ENCODE peak calls at places on chromosomes 2 and 18, in seven cellular contexts. N is mesendoderm, W is H9, K is neuronal stem cell, S is mesenchymal stem cell, T is IMR-90, X is H1. B is an unnamed sample.

GRCh38 chr2:158232476-158232875 is 130.8 kb downstream of the UPP2 start:
- DNase-seq in W (no peak), N (no peak), X (no peak), T (no peak), S (peak), K (no peak), B (peak)

GRCh38 chr2:2738276-2738675 is 407.2 kb upstream of the MYT1L start:
- DNase-seq in W (no peak), K (no peak), N (no peak), T (no peak), S (no peak), X (no peak), B (no peak)

GRCh38 chr2:50963734-50964133 is 68.2 kb downstream of the NRXN1 start:
- DNase-seq in X (no peak), T (no peak), K (no peak), S (no peak), N (no peak), W (no peak), B (no peak)

GRCh38 chr2:105515581-105516415 is 116.9 kb upstream of the FHL2 start:
- DNase-seq in K (no peak), W (no peak), S (no peak), X (no peak), T (no peak), N (no peak), B (no peak)

GRCh38 chr2:221571391-221572179 is 519 bp downstream of the EPHA4 start:
- DNase-seq in X (peak), K (peak), W (no peak), S (peak), N (peak), T (peak), B (peak)

GRCh38 chr18:48800479-48800876 is 150.3 kb downstream of the SMAD7 start:
- DNase-seq in N (no peak), X (peak), K (no peak), T (no peak), W (peak), S (no peak), B (no peak)

GRCh38 chr2:26493631-26494030 is 15.7 kb upstream of the OTOF start:
- DNase-seq in X (no peak), W (no peak), K (no peak), S (no peak), T (no peak), N (no peak), B (no peak)

GRCh38 chr18:79203017-79203605 is 133.9 kb downstream of the ATP9B start:
- DNase-seq in X (no peak), K (no peak), W (no peak), S (no peak), N (no peak), T (peak), B (no peak)

GRCh38 chr2:222115296-222115695 is 183.5 kb downstream of the PAX3 start:
- DNase-seq in S (no peak), T (no peak), X (no peak), N (no peak), K (no peak), W (no peak), B (no peak)

GRCh38 chr18:47343291-47343690 is 91.8 kb upstream of the SKOR2 start:
- DNase-seq in W (no peak), X (no peak), T (no peak), S (no peak), K (no peak), N (no peak), B (no peak)

GRCh38 chr2:11446733-11447248 is 19.2 kb downstream of the E2F6 start:
- DNase-seq in S (peak), N (peak), T (peak), W (peak), X (peak), K (peak), B (peak)

GRCh38 chr2:65064728-65065552 is 8.7 kb downstream of the CEP68 start:
- DNase-seq in X (no peak), N (peak), K (peak), T (peak), W (no peak), S (peak), B (peak)

GRCh38 chr2:235966396-235966795 is 201.8 kb downstream of the GBX2 start:
- DNase-seq in W (peak), N (peak), K (no peak), S (no peak), T (no peak), X (no peak), B (no peak)

GRCh38 chr2:28153851-28154250 is 238.8 kb upstream of the FOSL2 start:
- DNase-seq in T (no peak), N (no peak), W (no peak), K (no peak), X (no peak), S (no peak), B (no peak)

GRCh38 chr2:108893277-108893676 is 95.7 kb downstream of the EDAR start:
- DNase-seq in X (no peak), K (no peak), W (no peak), S (no peak), N (no peak), T (no peak), B (no peak)

GRCh38 chr2:230627806-230628724 is 84.6 kb upstream of the CAB39 start:
- DNase-seq in T (peak), W (no peak), S (no peak), X (no peak), N (peak), K (no peak), B (no peak)

GRCh38 chr18:23723121-23723520 is 33.9 kb downstream of the LAMA3 start:
- DNase-seq in S (peak), N (no peak), T (peak), W (no peak), K (no peak), X (no peak), B (no peak)

GRCh38 chr2:151627368-151627767 is 106.9 kb downstream of the NEB start:
- DNase-seq in X (no peak), T (no peak), N (no peak), K (no peak), S (no peak), W (no peak), B (peak)

GRCh38 chr2:102708847-102709559 is 52.8 kb upstream of the TMEM182 start:
- DNase-seq in T (peak), W (no peak), X (no peak), N (peak), K (no peak), S (peak), B (peak)

GRCh38 chr2:44549856-44550255 is 188.1 kb downstream of the CAMKMT start:
- DNase-seq in N (no peak), W (no peak), K (no peak), X (no peak), S (no peak), T (no peak), B (no peak)

GRCh38 chr2:236302555-236302954 is 38.3 kb upstream of the ASB18 start:
- DNase-seq in N (no peak), W (no peak), K (no peak), X (no peak), T (no peak), S (no peak), B (no peak)

GRCh38 chr2:229416116-229416694 is 145.1 kb upstream of the PID1 start:
- DNase-seq in K (no peak), W (no peak), S (peak), X (no peak), T (peak), N (no peak), B (peak)

GRCh38 chr2:128381001-128381938 is 62.6 kb upstream of the HS6ST1 start:
- DNase-seq in N (no peak), W (peak), X (no peak), K (no peak), T (no peak), S (peak), B (peak)

GRCh38 chr2:188406414-188406813 is 114.7 kb downstream of the GULP1 start:
- DNase-seq in K (no peak), W (no peak), N (no peak), S (no peak), X (no peak), T (no peak), B (no peak)

GRCh38 chr2:189580662-189581353 is at the start of gene SLC40A1:
- DNase-seq in N (peak), K (peak), W (peak), S (peak), X (peak), T (peak), B (peak)

GRCh38 chr2:96530474-96531357 is 5.8 kb upstream of the ARID5A start:
- DNase-seq in N (no peak), K (no peak), T (no peak), W (no peak), S (peak), X (no peak), B (no peak)

GRCh38 chr2:95354469-95354901 is 48.0 kb upstream of the FAHD2A start:
- DNase-seq in T (no peak), W (peak), X (no peak), N (no peak), S (no peak), K (no peak), B (no peak)

GRCh38 chr2:239343946-239344856 is 56.6 kb downstream of the HDAC4 start:
- DNase-seq in X (no peak), W (no peak), N (no peak), S (no peak), K (no peak), T (no peak), B (no peak)

GRCh38 chr2:119255760-119256573 is 32.3 kb downstream of the STEAP3 start:
- DNase-seq in N (peak), S (peak), X (no peak), K (no peak), T (peak), W (peak), B (peak)

GRCh38 chr2:101697124-101697793 is at the start of gene MAP4K4:
- DNase-seq in X (peak), W (peak), K (peak), N (peak), T (peak), S (peak), B (peak)

GRCh38 chr2:235573331-235574221 is 79.7 kb downstream of the AGAP1 start:
- DNase-seq in K (no peak), W (no peak), S (no peak), X (no peak), T (no peak), N (no peak), B (no peak)

GRCh38 chr2:191063584-191063983 is 49.6 kb upstream of the STAT1 start:
- DNase-seq in T (no peak), X (no peak), K (no peak), W (no peak), N (no peak), S (no peak), B (no peak)

GRCh38 chr2:85169581-85169980 is 36.4 kb downstream of the TCF7L1 start:
- DNase-seq in T (no peak), S (no peak), W (no peak), X (no peak), N (no peak), K (no peak), B (no peak)
- H2BK5ac ChIP-seq in T (no peak), S (no peak), W (no peak), X (no peak), N (no peak), K (no peak), B (no peak)

DNA sequence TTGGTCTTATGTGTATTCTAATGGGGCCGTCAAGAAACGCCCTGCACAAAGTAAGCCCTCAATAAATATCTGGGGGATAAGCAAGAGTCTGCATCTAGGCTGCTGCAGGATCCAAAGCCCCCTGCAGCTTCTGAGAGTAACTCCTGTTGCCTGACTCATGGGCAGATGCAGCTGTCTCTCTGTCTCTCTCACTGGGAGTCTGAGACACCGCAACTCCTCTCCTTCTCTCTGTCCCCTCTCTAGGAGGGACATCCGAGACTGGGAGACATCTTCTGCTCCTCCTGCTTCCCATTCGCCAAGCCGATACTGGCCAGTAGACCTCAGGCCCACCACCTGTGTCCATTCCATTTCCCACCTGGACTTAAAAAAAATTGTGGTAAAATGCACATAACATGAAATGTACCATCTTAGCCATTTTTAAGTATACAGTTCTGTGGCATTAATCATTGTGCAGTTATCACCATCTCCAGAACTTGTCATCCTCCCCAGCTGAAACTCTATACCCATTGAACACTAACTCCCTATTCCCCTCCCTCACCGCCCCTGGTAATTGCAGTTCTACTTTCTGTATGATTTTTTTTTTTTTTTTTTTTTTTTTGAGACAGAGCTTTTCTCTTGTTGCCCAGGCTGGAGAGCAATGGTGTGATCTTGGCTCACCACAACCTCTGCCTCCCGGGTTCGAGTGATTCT is 20.1 kb downstream of the DYSF start:
- DNase-seq in X (no peak), N (no peak), T (no peak), W (no peak), K (no peak), S (no peak), B (no peak)
- H2BK5ac ChIP-seq in X (no peak), N (no peak), T (no peak), W (no peak), K (no peak), S (peak), B (no peak)

GRCh38 chr2:138475394-138475793 is 26.2 kb upstream of the SPOPL start:
- DNase-seq in X (no peak), T (no peak), N (no peak), S (no peak), K (no peak), W (no peak), B (no peak)
- H2BK5ac ChIP-seq in X (no peak), T (no peak), N (no peak), S (no peak), K (no peak), W (no peak), B (no peak)

GRCh38 chr2:16971722-16972234 is 306.1 kb upstream of the CYRIA start:
- DNase-seq in K (no peak), W (no peak), T (no peak), X (no peak), N (no peak), S (no peak), B (no peak)

GRCh38 chr2:16973586-16974274 is 308.1 kb upstream of the CYRIA start:
- DNase-seq in K (no peak), N (no peak), W (no peak), S (peak), X (no peak), T (no peak), B (no peak)

GRCh38 chr2:16972276-16972675 is 306.6 kb upstream of the CYRIA start:
- DNase-seq in N (no peak), X (no peak), S (no peak), W (no peak), K (no peak), T (no peak), B (no peak)
- H2BK5ac ChIP-seq in N (no peak), X (no peak), S (no peak), W (no peak), K (no peak), T (no peak), B (no peak)

DNA sequence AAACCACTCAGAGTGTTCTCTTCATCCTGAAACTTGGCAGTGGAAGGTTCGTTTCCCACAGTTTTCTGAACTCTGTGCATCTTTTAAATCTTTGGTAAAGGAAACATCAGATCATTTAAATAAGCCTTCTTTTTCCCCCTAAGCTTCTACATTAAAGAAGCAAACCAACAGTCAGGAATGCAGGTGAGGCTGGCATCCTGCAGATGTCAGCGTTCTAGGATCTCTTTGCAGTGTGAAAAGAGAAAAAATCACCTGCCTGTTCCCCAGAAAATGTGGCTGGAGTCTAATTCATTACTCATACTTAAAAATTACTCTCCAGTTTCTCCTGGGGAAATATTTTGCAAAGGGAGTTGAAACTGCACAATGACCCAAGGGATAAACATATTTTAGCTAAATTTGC is 64.5 kb upstream of the ZCCHC2 start:
- DNase-seq in T (no peak), W (no peak), X (no peak), S (no peak), K (no peak), N (no peak), B (no peak)
- H2BK5ac ChIP-seq in T (no peak), W (no peak), X (no peak), S (no peak), K (no peak), N (no peak), B (no peak)

B was measured in trophoblast cell.